ENCODE peak calls at places on chromosomes 3 and 15, in six cellular contexts. O is neuronal stem cell, I is IMR-90, Q is trophoblast cell, R is H9, Y is H1. K is an unnamed sample.

GRCh38 chr3:154334973-154335420 is 10.7 kb upstream of the DHX36 start:
- DNase-seq in R (no peak), Q (no peak), O (no peak), Y (no peak), I (peak), K (peak)

GRCh38 chr15:76996526-76997401 is 1.8 kb downstream of the PSTPIP1 start:
- DNase-seq in R (no peak), Y (no peak), Q (no peak), I (peak), O (no peak), K (no peak)

GRCh38 chr3:51434746-51435323 is 43.8 kb downstream of the RBM15B start:
- DNase-seq in Q (peak), I (peak), Y (no peak), O (peak), R (peak), K (peak)

GRCh38 chr15:40511093-40511471 is 40.3 kb downstream of the CHST14 start:
- DNase-seq in R (no peak), Y (no peak), O (no peak), I (no peak), Q (peak), K (no peak)

GRCh38 chr3:123082370-123083065 is 15.7 kb downstream of the PDIA5 start:
- DNase-seq in Q (no peak), O (no peak), I (no peak), Y (no peak), R (no peak), K (no peak)

GRCh38 chr3:47337656-47338055 is 43.2 kb upstream of the PTPN23 start:
- DNase-seq in I (no peak), R (no peak), Q (no peak), Y (no peak), O (no peak), K (no peak)

GRCh38 chr15:91338763-91339162 is 238.7 kb downstream of the SV2B start:
- DNase-seq in O (peak), Q (no peak), I (peak), R (peak), Y (peak), K (no peak)

GRCh38 chr3:150333482-150333881 is 74.6 kb upstream of the TSC22D2 start:
- DNase-seq in Y (no peak), R (no peak), O (no peak), Q (no peak), I (no peak), K (no peak)

GRCh38 chr15:76584868-76585572 is 248.4 kb downstream of the ISL2 start:
- DNase-seq in I (no peak), O (no peak), Y (no peak), Q (no peak), R (no peak), K (no peak)

GRCh38 chr15:51589881-51590570 is 32.5 kb downstream of the DMXL2 start:
- DNase-seq in Y (no peak), Q (no peak), I (no peak), R (no peak), O (no peak), K (no peak)

GRCh38 chr3:27166888-27167287 is 202.3 kb downstream of the NEK10 start:
- DNase-seq in I (peak), Q (peak), R (no peak), O (no peak), Y (no peak), K (peak)

GRCh38 chr3:49805884-49806701 is 3.0 kb downstream of the INKA1 start:
- DNase-seq in O (no peak), I (no peak), Y (no peak), R (peak), Q (no peak), K (peak)
- H2AK5ac ChIP-seq in O (peak), I (peak), Y (no peak), R (no peak), Q (peak), K (no peak)

DNA sequence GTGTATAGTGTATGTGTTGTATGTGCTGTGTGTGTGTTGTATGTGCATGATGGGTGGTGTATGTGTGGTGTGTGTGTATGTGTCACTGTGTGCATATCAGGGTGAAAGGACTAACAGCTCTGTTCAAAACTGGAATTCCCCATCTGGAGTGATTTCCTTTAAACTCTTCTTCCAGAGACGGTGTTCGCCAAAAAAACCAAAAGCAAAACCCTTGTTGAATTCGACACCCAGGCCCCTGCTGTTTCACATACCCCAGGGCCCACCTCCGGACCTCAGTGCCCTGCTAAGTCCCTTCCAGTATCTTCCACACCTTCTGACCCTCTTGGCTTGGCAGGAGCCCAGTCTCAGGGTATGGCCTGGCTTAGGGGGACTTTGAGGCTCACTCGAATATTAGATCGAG is 44.9 kb upstream of the SEC13 start:
- DNase-seq in Q (no peak), O (no peak), R (no peak), Y (no peak), I (peak), K (peak)
- H4K91ac ChIP-seq in Q (no peak), O (no peak), R (no peak), Y (peak), I (peak), K (no peak)

GRCh38 chr3:29282431-29283296 is 1.8 kb downstream of the RBMS3 start:
- DNase-seq in Q (no peak), R (no peak), Y (no peak), O (no peak), I (peak), K (peak)

GRCh38 chr3:29283297-29283681 is 2.4 kb downstream of the RBMS3 start:
- DNase-seq in Y (no peak), I (peak), O (no peak), Q (no peak), R (no peak), K (peak)

GRCh38 chr3:29285356-29286070 is 4.6 kb downstream of the RBMS3 start:
- DNase-seq in I (peak), O (no peak), R (no peak), Q (no peak), Y (no peak), K (peak)

GRCh38 chr3:29284578-29284977 is 3.7 kb downstream of the RBMS3 start:
- DNase-seq in O (no peak), I (peak), Q (no peak), Y (no peak), R (no peak), K (no peak)

DNA sequence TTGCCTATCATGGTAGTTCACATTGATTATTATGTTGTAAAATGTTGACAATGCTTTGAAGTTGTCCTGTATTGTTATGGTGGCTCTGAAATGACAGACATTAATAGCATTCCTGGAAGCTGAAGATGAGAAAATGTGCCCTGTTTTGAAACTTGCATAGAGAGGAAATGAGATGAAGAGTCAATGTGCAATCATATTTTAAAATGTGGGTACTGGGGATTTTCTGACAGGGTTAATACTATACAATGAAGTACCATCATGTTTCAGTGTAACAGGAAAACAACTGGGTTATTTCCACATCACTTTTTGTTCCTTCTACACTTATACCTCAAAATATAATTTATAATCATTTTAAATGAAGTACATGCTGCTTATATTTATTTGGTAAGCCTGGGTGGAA is 2.9 kb downstream of the RBMS3 start:
- DNase-seq in I (no peak), Y (no peak), Q (no peak), R (no peak), O (no peak), K (no peak)
- H3K9ac ChIP-seq in I (peak), Y (no peak), Q (no peak), R (no peak), O (no peak), K (peak)

DNA sequence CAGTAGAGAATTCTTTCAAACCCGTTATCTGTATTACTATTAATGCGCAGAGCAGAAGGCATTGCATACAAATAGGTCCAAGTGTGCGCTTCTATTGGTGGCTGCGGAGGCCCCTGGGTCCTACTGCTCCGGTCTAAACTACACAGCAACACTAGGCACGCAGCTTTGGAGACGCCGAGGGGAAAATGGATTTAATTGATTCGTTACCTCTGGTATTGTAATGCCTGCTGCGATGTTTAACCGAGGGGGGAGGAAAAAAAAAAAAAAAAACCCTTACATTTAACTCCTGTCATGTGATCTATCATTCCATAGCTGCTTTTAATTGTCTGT is at the start of gene ROBO1:
- DNase-seq in I (no peak), Q (no peak), Y (no peak), R (peak), O (peak), K (no peak)
- H2AK5ac ChIP-seq in I (no peak), Q (no peak), Y (no peak), R (no peak), O (no peak), K (no peak)

GRCh38 chr3:176581589-176581988 is 615.7 kb downstream of the TBL1XR1 start:
- DNase-seq in R (no peak), I (no peak), Q (no peak), Y (no peak), O (no peak), K (no peak)

GRCh38 chr3:176579741-176580185 is 617.5 kb downstream of the TBL1XR1 start:
- DNase-seq in I (peak), Y (no peak), Q (peak), O (no peak), R (no peak), K (peak)

GRCh38 chr3:176577462-176577861 is 619.8 kb downstream of the TBL1XR1 start:
- DNase-seq in R (no peak), I (no peak), Q (no peak), Y (no peak), O (no peak), K (no peak)

GRCh38 chr3:176574736-176575135 is 622.5 kb downstream of the TBL1XR1 start:
- DNase-seq in O (no peak), Y (no peak), R (no peak), I (no peak), Q (no peak), K (no peak)

DNA sequence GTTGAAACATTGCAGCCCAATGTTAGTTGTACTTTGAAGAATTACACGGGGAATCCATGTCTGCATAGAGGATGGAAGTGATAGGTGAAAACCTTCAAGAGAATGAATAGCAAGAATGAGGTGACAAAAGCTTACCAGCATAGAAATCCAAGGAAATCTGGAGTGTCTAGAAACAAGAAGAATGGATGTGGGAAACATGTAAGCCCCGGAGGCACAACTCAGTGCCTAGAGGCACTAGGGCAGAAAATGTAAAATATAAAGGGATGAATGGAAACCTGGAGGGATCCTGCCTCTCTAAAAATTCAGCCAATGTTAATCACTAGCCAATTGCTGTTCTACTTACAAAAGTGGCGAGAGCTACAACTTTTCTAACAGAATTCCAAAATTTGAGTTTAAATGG is 619.0 kb downstream of the TBL1XR1 start:
- DNase-seq in O (no peak), Q (peak), Y (no peak), I (no peak), R (no peak), K (no peak)
- H4K91ac ChIP-seq in O (no peak), Q (no peak), Y (no peak), I (no peak), R (no peak), K (no peak)

GRCh38 chr15:59353994-59354951 is 18.4 kb downstream of the MYO1E start:
- DNase-seq in Y (peak), O (no peak), Q (no peak), R (peak), I (no peak), K (no peak)

GRCh38 chr15:59360305-59360704 is 12.4 kb downstream of the MYO1E start:
- DNase-seq in I (no peak), Q (no peak), O (no peak), Y (no peak), R (no peak), K (no peak)

GRCh38 chr15:59352683-59353082 is 20.0 kb downstream of the MYO1E start:
- DNase-seq in R (no peak), I (no peak), Y (no peak), O (no peak), Q (no peak), K (no peak)

GRCh38 chr15:59352189-59352588 is 20.5 kb downstream of the MYO1E start:
- DNase-seq in R (no peak), O (no peak), Y (no peak), I (no peak), Q (no peak), K (no peak)

GRCh38 chr15:59355730-59356129 is 16.9 kb downstream of the MYO1E start:
- DNase-seq in Q (no peak), O (no peak), R (no peak), Y (no peak), I (no peak), K (no peak)
- H3K9ac ChIP-seq in Q (no peak), O (no peak), R (no peak), Y (no peak), I (no peak), K (no peak)

GRCh38 chr15:26635105-26635504 is 137.8 kb downstream of the GABRB3 start:
- DNase-seq in Y (no peak), I (no peak), Q (no peak), R (no peak), O (no peak), K (no peak)
- H2AK5ac ChIP-seq in Y (no peak), I (no peak), Q (no peak), R (no peak), O (no peak), K (no peak)